ENCODE peak calls at places on chromosome 11, in nine cellular contexts. A is NCI-H1105 treated with DMSO at 0.1 percent for 48 hours; V is DMS153; B is stimulated activated CD4-positive, alpha-beta T cell treated with anti-CD3 and anti-CD28 coated beads, TNF-alpha, amount 100 ng/mL, for 1 hour; Q is neuronal stem cell; X is AG20443; R is activated effector memory CD4-positive, alpha-beta T cell treated with anti-CD3 and anti-CD28 coated beads, Interleukin-2, amount 50 U/mL, for 16 hours; D is astrocyte of the spinal cord; L is uterus. G is an unnamed sample.

GRCh38 chr11:45102810-45103621 is 43.4 kb upstream of the PRDM11 start:
- DNase-seq in R (peak; percentile 88), L (no peak), V (no peak), D (peak; percentile 76), Q (peak; percentile 77), X (peak; percentile 86), A (peak; percentile 43), B (peak; percentile 24), G (peak; percentile 76)

GRCh38 chr11:777288-778255 is at the start of gene GATD1:
- DNase-seq in A (peak; percentile 81), B (peak; percentile 95), D (peak; percentile 82), Q (peak; percentile 93), R (peak; percentile 98), V (peak; percentile 40), X (peak; percentile 100), L (peak; percentile 94), G (peak; percentile 86)

GRCh38 chr11:58530236-58530635 is 22.3 kb upstream of the OR5B21 start:
- DNase-seq in B (no peak), V (no peak), R (no peak), X (no peak), A (no peak), D (no peak), Q (no peak), L (no peak), G (no peak)

GRCh38 chr11:43577566-43578264 is 102.8 kb upstream of the HSD17B12 start:
- DNase-seq in R (no peak), B (no peak), D (no peak), Q (no peak), X (no peak), A (no peak), L (no peak), V (no peak), G (peak; percentile 34)

GRCh38 chr11:69515271-69516245 is 34.1 kb downstream of the LINC01488 start:
- DNase-seq in D (no peak), B (no peak), Q (no peak), V (no peak), R (no peak), X (no peak), A (no peak), L (no peak), G (no peak)

GRCh38 chr11:128453444-128454336 is 133.7 kb downstream of the ETS1 start:
- DNase-seq in D (peak; percentile 94), L (peak; percentile 87), X (peak; percentile 93), R (no peak), Q (no peak), A (no peak), V (peak; percentile 68), B (no peak), G (no peak)

GRCh38 chr11:120807414-120808150 is 216.3 kb upstream of the TBCEL start:
- DNase-seq in R (no peak), V (no peak), L (no peak), B (no peak), Q (peak; percentile 24), D (peak; percentile 95), X (peak; percentile 83), A (no peak), G (no peak)

GRCh38 chr11:1749787-1750351 is 526 bp downstream of the IFITM10 start:
- DNase-seq in D (peak; percentile 67), Q (no peak), R (no peak), X (peak; percentile 92), L (no peak), A (no peak), B (no peak), V (peak; percentile 43), G (peak; percentile 29)

GRCh38 chr11:131823772-131824171 is 453.4 kb downstream of the NTM start:
- DNase-seq in X (no peak), Q (no peak), D (no peak), A (peak; percentile 97), R (no peak), B (no peak), V (peak; percentile 13), L (no peak), G (no peak)

GRCh38 chr11:77202941-77203900 is 75.2 kb downstream of the MYO7A start:
- DNase-seq in Q (no peak), V (no peak), B (no peak), L (peak; percentile 11), R (peak; percentile 57), D (no peak), X (no peak), A (no peak), G (no peak)

GRCh38 chr11:73578786-73579185 is 19.1 kb downstream of the FAM168A start:
- DNase-seq in A (peak; percentile 9), X (no peak), R (no peak), V (peak; percentile 29), D (no peak), Q (no peak), L (no peak), B (no peak), G (no peak)

GRCh38 chr11:116427903-116428637 is 344.7 kb downstream of the BUD13 start:
- DNase-seq in A (peak; percentile 96), V (peak; percentile 17), L (no peak), Q (peak; percentile 27), D (no peak), X (no peak), R (no peak), B (no peak), G (peak; percentile 79)

GRCh38 chr11:68934666-68935065 is 31.0 kb downstream of the IGHMBP2 start:
- DNase-seq in V (no peak), A (no peak), Q (no peak), D (no peak), L (no peak), X (no peak), B (no peak), R (no peak), G (no peak)

GRCh38 chr11:69234740-69235710 is 58.9 kb upstream of the MYEOV start:
- DNase-seq in Q (no peak), R (no peak), X (no peak), L (no peak), B (no peak), A (no peak), D (no peak), V (no peak), G (no peak)

GRCh38 chr11:59849129-59849528 is 3.8 kb upstream of the CBLIF start:
- DNase-seq in B (no peak), A (no peak), D (no peak), X (no peak), R (no peak), Q (no peak), L (no peak), V (no peak), G (no peak)

GRCh38 chr11:76769645-76770586 is 13.2 kb upstream of the TSKU start:
- DNase-seq in Q (no peak), A (no peak), D (no peak), L (no peak), X (no peak), V (no peak), B (no peak), R (no peak), G (no peak)

GRCh38 chr11:71239581-71239980 is 12.8 kb downstream of the SHANK2 start:
- DNase-seq in B (no peak), D (no peak), Q (no peak), R (peak; percentile 19), V (no peak), L (no peak), A (no peak), X (no peak), G (no peak)

GRCh38 chr11:75626692-75627536 is 41.9 kb downstream of the MAP6 start:
- DNase-seq in X (no peak), B (no peak), D (peak; percentile 11), V (no peak), L (no peak), A (no peak), R (no peak), Q (no peak), G (peak; percentile 70)

GRCh38 chr11:28924007-28924406 is 815.8 kb downstream of the METTL15 start:
- DNase-seq in V (no peak), X (no peak), Q (no peak), R (no peak), L (no peak), B (no peak), A (no peak), D (no peak), G (no peak)

GRCh38 chr11:6489338-6489737 is 7.7 kb upstream of the DNHD1 start:
- DNase-seq in B (no peak), Q (no peak), L (no peak), R (no peak), V (no peak), D (no peak), X (no peak), A (no peak), G (no peak)

GRCh38 chr11:9078113-9079041 is 13.0 kb downstream of the SCUBE2 start:
- DNase-seq in V (no peak), Q (no peak), B (no peak), X (no peak), A (no peak), R (no peak), L (no peak), D (no peak), G (no peak)

GRCh38 chr11:111540114-111540920 is at the start of gene LAYN:
- DNase-seq in X (peak; percentile 94), R (peak; percentile 74), L (peak; percentile 67), Q (peak; percentile 33), V (no peak), D (peak; percentile 61), B (no peak), A (peak; percentile 49), G (peak; percentile 79)

GRCh38 chr11:2933376-2934056 is 4.3 kb upstream of the PHLDA2 start:
- DNase-seq in X (peak; percentile 91), Q (no peak), L (no peak), B (no peak), R (peak; percentile 82), V (peak; percentile 20), A (no peak), D (peak; percentile 80), G (no peak)

GRCh38 chr11:105609341-105609781 is 512 bp upstream of the GRIA4 start:
- DNase-seq in D (peak; percentile 25), V (no peak), X (peak; percentile 29), Q (no peak), R (no peak), A (peak; percentile 16), B (no peak), L (no peak), G (peak; percentile 75)

GRCh38 chr11:13343067-13343466 is 65.5 kb downstream of the BMAL1 start:
- DNase-seq in Q (no peak), R (no peak), D (no peak), L (no peak), X (no peak), B (no peak), A (no peak), V (no peak), G (no peak)

GRCh38 chr11:35013514-35014191 is 97.2 kb downstream of the PDHX start:
- DNase-seq in B (no peak), V (no peak), D (peak; percentile 59), X (peak; percentile 25), Q (no peak), A (no peak), R (no peak), L (no peak), G (peak; percentile 11)

GRCh38 chr11:57399221-57399620 is 8.8 kb upstream of the PRG2 start:
- DNase-seq in B (no peak), L (no peak), X (no peak), Q (no peak), D (peak; percentile 52), A (no peak), R (no peak), V (no peak), G (no peak)

GRCh38 chr11:102926946-102927623 is 28.4 kb downstream of the MMP13 start:
- DNase-seq in Q (no peak), R (no peak), L (no peak), B (no peak), V (no peak), D (no peak), A (no peak), X (no peak), G (no peak)

GRCh38 chr11:130555251-130555841 is 106.9 kb downstream of the ADAMTS15 start:
- DNase-seq in B (no peak), Q (no peak), V (no peak), A (no peak), X (peak; percentile 72), R (no peak), D (peak; percentile 12), L (no peak), G (no peak)

GRCh38 chr11:80515097-80515496 is 1074.3 kb upstream of the TENM4 start:
- DNase-seq in A (no peak), V (no peak), D (no peak), B (no peak), Q (no peak), L (no peak), X (no peak), R (no peak), G (no peak)

GRCh38 chr11:78633516-78634310 is 59.0 kb upstream of the NARS2 start:
- DNase-seq in V (no peak), A (no peak), B (no peak), R (no peak), Q (no peak), D (no peak), X (no peak), L (no peak), G (no peak)